ENCODE peak calls at places on chromosome 2, in four cellular contexts. V, E, O and I are unnamed samples.

GRCh38 chr2:234454433-234454832 is 42.4 kb downstream of the ARL4C start:
- DNase-seq in V (no peak), E (peak; percentile 61), O (no peak), I (peak; percentile 91)

GRCh38 chr2:173571021-173571821 is 216.5 kb downstream of the CDCA7 start:
- DNase-seq in V (no peak), E (peak; percentile 50), O (peak; percentile 30), I (no peak)

GRCh38 chr2:211745295-211746097 is 793.1 kb downstream of the ERBB4 start:
- DNase-seq in V (peak; percentile 47), E (peak; percentile 67), O (peak; percentile 45), I (no peak)

GRCh38 chr2:10654069-10654468 is 35.7 kb downstream of the NOL10 start:
- DNase-seq in V (no peak), E (no peak), O (peak; percentile 94), I (peak; percentile 7)

GRCh38 chr2:237222178-237222577 is 136.5 kb downstream of the COPS8 start:
- DNase-seq in V (no peak), E (no peak), O (no peak), I (no peak)

GRCh38 chr2:124048102-124048501 is 23.0 kb downstream of the CNTNAP5 start:
- DNase-seq in V (no peak), E (no peak), O (no peak), I (no peak)

GRCh38 chr2:168130302-168130701 is 117.1 kb downstream of the STK39 start:
- DNase-seq in V (no peak), E (no peak), O (no peak), I (no peak)

GRCh38 chr2:66694087-66694858 is 259.3 kb downstream of the MEIS1 start:
- DNase-seq in V (no peak), E (no peak), O (no peak), I (no peak)

GRCh38 chr2:96336873-96337272 is 1.3 kb downstream of the NCAPH start:
- DNase-seq in V (no peak), E (peak; percentile 24), O (no peak), I (no peak)

GRCh38 chr2:118992740-118993391 is 50.9 kb downstream of the MARCO start:
- DNase-seq in V (peak; percentile 10), E (no peak), O (peak; percentile 87), I (no peak)

GRCh38 chr2:180314086-180314485 is 307.0 kb upstream of the CWC22 start:
- DNase-seq in V (no peak), E (no peak), O (no peak), I (no peak)

GRCh38 chr2:159798376-159798724 is 342 bp upstream of the CD302 start:
- DNase-seq in V (no peak), E (no peak), O (no peak), I (no peak)

DNA sequence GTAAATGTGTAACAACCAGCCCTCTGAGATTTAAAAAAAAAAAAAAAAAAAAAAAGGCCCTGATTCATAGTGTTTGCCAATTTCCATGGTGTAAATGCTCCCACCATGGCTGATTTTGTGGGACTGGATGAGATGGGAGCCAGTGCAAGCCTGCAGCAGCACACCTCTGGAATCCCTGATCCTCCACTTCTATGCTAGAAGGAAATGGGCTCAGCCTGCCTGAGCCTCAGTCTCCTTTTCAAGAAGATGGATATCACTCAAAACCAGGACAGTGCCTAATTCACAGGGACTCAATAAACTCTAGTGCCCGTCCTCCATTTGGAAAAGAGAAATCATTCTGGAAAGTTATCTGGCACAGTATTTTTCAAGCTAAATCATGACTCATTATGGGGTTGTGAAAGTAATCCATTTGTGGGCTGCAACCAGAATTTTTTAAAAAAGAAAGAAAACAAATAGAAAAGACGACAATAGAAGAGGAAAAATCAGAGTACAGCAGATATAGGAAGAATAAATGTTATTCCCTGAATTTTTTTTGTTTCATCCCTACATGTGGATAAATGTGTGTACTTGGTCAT is 34.2 kb downstream of the LBH start:
- DNase-seq in V (no peak), E (no peak), O (peak; percentile 22), I (no peak)
- H3K4me1 ChIP-seq in V (no peaks in the 10 kb centered on the region), E (peaks cover 22% of the 10 kb centered on the region), O (peaks cover 6% of the 10 kb centered on the region), I (peaks cover 46% of the 10 kb centered on the region)

DNA sequence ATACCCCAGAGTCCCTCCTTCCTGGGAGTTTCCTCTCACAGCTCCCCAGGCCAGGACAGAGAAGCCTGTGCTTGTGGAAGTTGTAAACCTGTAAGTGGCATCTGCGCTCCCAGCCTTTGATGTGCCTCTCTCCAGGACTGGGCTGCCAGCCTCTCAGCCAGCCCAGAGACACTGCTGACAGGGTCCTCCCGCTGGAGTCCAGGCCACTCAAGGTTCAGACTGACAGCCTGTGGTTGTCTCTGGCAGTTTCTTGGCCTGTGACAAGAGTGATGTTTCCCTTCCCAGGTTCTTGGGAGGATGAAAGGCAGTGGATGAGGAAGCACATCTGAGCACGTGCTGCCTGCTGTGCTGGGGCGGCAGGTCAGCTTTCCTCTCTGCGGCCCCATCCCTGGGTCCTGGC is 3.0 kb downstream of the SLC35F6 start:
- DNase-seq in V (no peak), E (no peak), O (no peak), I (no peak)
- H3K4me1 ChIP-seq in V (peaks cover 37% of the 10 kb centered on the region), E (peaks cover 11% of the 10 kb centered on the region), O (peaks cover 49% of the 10 kb centered on the region), I (peaks cover 38% of the 10 kb centered on the region)

GRCh38 chr2:8480936-8481335 is 200.9 kb upstream of the ID2 start:
- DNase-seq in V (no peak), E (no peak), O (no peak), I (no peak)
- H3K4me1 ChIP-seq in V (peaks cover 16% of the 10 kb centered on the region), E (peaks cover 82% of the 10 kb centered on the region), O (no peaks in the 10 kb centered on the region), I (peaks cover 81% of the 10 kb centered on the region)

DNA sequence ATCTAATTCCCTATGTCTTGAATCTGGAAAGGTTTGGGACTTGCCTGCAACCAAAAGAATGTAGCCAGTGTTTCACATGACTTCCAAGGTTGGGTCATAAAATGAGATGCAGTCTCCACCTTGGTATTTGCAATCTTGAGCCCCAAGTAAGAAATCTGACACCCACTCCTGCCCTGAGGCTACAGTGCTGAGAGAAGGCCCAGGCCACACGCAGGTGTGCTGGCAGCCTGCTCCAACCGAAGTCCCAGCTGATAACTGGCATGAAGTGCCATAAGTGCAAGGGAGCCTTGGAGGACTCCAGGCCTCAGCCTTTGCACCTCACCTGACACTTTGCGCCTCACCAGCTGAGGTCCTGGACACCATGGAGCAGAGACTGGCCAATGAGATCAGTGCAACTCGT is 182.7 kb downstream of the ANAPC1 start:
- DNase-seq in V (no peak), E (no peak), O (peak; percentile 61), I (no peak)
- H3K4me1 ChIP-seq in V (no peaks in the 10 kb centered on the region), E (peaks cover 76% of the 10 kb centered on the region), O (peaks cover 66% of the 10 kb centered on the region), I (peaks cover 33% of the 10 kb centered on the region)

GRCh38 chr2:45945182-45945779 is 293.8 kb downstream of the PRKCE start:
- DNase-seq in V (no peak), E (no peak), O (no peak), I (no peak)

GRCh38 chr2:45938649-45939511 is 287.4 kb downstream of the PRKCE start:
- DNase-seq in V (peak; percentile 78), E (no peak), O (peak; percentile 88), I (no peak)

GRCh38 chr2:45944075-45944474 is 292.6 kb downstream of the PRKCE start:
- DNase-seq in V (no peak), E (no peak), O (peak; percentile 52), I (no peak)

GRCh38 chr2:45943231-45944044 is 292.0 kb downstream of the PRKCE start:
- DNase-seq in V (no peak), E (no peak), O (no peak), I (no peak)

GRCh38 chr2:45941758-45942738 is 290.6 kb downstream of the PRKCE start:
- DNase-seq in V (no peak), E (no peak), O (no peak), I (no peak)
- H3K4me1 ChIP-seq in V (peaks cover 32% of the 10 kb centered on the region), E (no peaks in the 10 kb centered on the region), O (peaks cover 44% of the 10 kb centered on the region), I (no peaks in the 10 kb centered on the region)

GRCh38 chr2:37867166-37867565 is 57.9 kb upstream of the RMDN2 start:
- DNase-seq in V (no peak), E (no peak), O (no peak), I (no peak)
- H3K4me1 ChIP-seq in V (peaks cover 12% of the 10 kb centered on the region), E (no peaks in the 10 kb centered on the region), O (peaks cover 25% of the 10 kb centered on the region), I (no peaks in the 10 kb centered on the region)

GRCh38 chr2:46323671-46324207 is 26.5 kb downstream of the EPAS1 start:
- DNase-seq in V (no peak), E (no peak), O (no peak), I (no peak)

GRCh38 chr2:46327627-46328026 is 30.4 kb downstream of the EPAS1 start:
- DNase-seq in V (no peak), E (no peak), O (no peak), I (no peak)

GRCh38 chr2:46328316-46328715 is 31.1 kb downstream of the EPAS1 start:
- DNase-seq in V (no peak), E (no peak), O (no peak), I (no peak)

GRCh38 chr2:46325178-46325928 is 28.1 kb downstream of the EPAS1 start:
- DNase-seq in V (no peak), E (no peak), O (peak; percentile 73), I (no peak)

GRCh38 chr2:46326231-46326980 is 29.2 kb downstream of the EPAS1 start:
- DNase-seq in V (no peak), E (no peak), O (peak; percentile 87), I (no peak)
- H3K4me1 ChIP-seq in V (peaks cover 16% of the 10 kb centered on the region), E (no peaks in the 10 kb centered on the region), O (peaks cover 60% of the 10 kb centered on the region), I (no peaks in the 10 kb centered on the region)

GRCh38 chr2:60532421-60532820 is 21.0 kb downstream of the BCL11A start:
- DNase-seq in V (no peak), E (no peak), O (no peak), I (no peak)
- H3K4me1 ChIP-seq in V (peaks cover 46% of the 10 kb centered on the region), E (peaks cover 81% of the 10 kb centered on the region), O (peaks cover 14% of the 10 kb centered on the region), I (no peaks in the 10 kb centered on the region)

DNA sequence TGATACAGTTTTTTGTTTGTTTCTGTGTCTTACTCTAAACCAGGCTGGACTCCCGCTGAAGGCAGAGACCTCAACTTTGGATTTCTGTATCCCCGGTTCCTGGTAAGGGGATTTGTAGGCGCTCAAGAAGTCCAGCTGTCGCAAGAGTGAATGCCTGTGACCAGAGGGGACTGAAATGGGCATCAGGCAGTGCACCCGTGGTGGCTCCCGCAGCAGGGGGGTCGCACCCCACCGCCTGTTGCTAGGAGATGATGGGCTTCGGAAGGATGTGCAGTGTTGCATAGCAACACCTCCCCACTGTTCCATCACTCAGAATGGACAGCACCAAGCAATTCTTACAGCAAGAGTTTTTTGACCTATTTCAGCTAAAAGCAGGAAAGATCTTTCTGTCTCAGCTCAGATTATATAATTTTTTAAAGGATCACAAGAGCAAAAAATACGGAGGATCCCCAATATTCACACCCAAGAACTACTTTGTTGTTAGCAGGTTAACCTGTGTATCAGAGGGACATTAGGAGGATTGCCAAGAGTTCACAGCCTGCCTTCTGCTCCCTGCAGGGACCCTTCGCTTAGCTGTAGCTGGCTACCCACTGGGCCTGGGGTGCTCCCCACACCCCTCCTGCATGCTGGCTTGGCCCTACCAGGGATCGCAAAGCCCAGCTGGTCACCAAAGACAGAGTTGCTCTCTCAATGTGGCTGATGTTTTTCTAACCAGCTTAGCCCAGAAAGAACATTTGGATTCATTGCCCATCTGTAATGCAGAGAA is 63.8 kb downstream of the SOWAHC start:
- DNase-seq in V (no peak), E (no peak), O (no peak), I (no peak)
- H3K4me1 ChIP-seq in V (no peaks in the 10 kb centered on the region), E (no peaks in the 10 kb centered on the region), O (peaks cover 10% of the 10 kb centered on the region), I (no peaks in the 10 kb centered on the region)